ENCODE peak calls at places on chromosomes 16 and 17, in five cellular contexts. S is GM23338, U is A549, D is stomach, Y is brain microvascular endothelial cell. E is an unnamed sample.
A peak's percentile ranks its signal among the peaks of the same experiment; 100 is the strongest.

GRCh38 chr17:78687125-78687524 is 94.9 kb downstream of the CYTH1 start:
- DNase-seq in S (no peak), U (no peak), D (no peak), Y (no peak), E (no peak)

GRCh38 chr16:48865511-48865910 is 255.5 kb upstream of the N4BP1 start:
- DNase-seq in S (no peak), U (no peak), D (no peak), Y (no peak), E (no peak)

GRCh38 chr16:82658796-82659195 is 32.0 kb downstream of the CDH13 start:
- DNase-seq in S (no peak), U (no peak), D (no peak), Y (no peak), E (no peak)

GRCh38 chr16:89295915-89296314 is 78.4 kb downstream of the ZNF778 start:
- DNase-seq in S (no peak), U (no peak), D (no peak), Y (no peak), E (no peak)

GRCh38 chr16:4987580-4988374 is 29.6 kb downstream of the SEC14L5 start:
- DNase-seq in S (peak; percentile 80), U (peak; percentile 37), D (no peak), Y (no peak), E (no peak)

GRCh38 chr17:35889818-35890773 is 9.9 kb upstream of the CCL5 start:
- DNase-seq in S (peak; percentile 2), U (no peak), D (peak; percentile 39), Y (peak; percentile 68), E (no peak)

GRCh38 chr16:53945996-53946395 is 242.0 kb downstream of the FTO start:
- DNase-seq in S (peak; percentile 67), U (peak; percentile 6), D (no peak), Y (no peak), E (no peak)

GRCh38 chr17:1039119-1039507 is 42.2 kb downstream of the TIMM22 start:
- DNase-seq in S (no peak), U (no peak), D (no peak), Y (no peak), E (no peak)

GRCh38 chr17:38729886-38730525 is at the start of gene CISD3:
- DNase-seq in S (peak; percentile 90), U (peak; percentile 86), D (peak; percentile 91), Y (no peak), E (no peak)

GRCh38 chr16:25018972-25019617 is 3.9 kb upstream of the ARHGAP17 start:
- DNase-seq in S (no peak), U (no peak), D (no peak), Y (no peak), E (no peak)

GRCh38 chr16:89423709-89424260 is 66.6 kb downstream of the ANKRD11 start:
- DNase-seq in S (peak; percentile 52), U (no peak), D (no peak), Y (no peak), E (no peak)

GRCh38 chr17:2931426-2931825 is 132.0 kb downstream of the OR1D5 start:
- DNase-seq in S (peak; percentile 62), U (no peak), D (no peak), Y (no peak), E (no peak)

GRCh38 chr17:64497565-64498035 is 746 bp upstream of the POLG2 start:
- DNase-seq in S (no peak), U (no peak), D (no peak), Y (no peak), E (no peak)

GRCh38 chr17:62101519-62101918 is 36.4 kb upstream of the MED13 start:
- DNase-seq in S (no peak), U (no peak), D (no peak), Y (no peak), E (no peak)

GRCh38 chr16:4604401-4604800 is 10.3 kb downstream of the UBALD1 start:
- DNase-seq in S (no peak), U (no peak), D (no peak), Y (no peak), E (no peak)

GRCh38 chr17:76558210-76559095 is 18.6 kb downstream of the PRCD start:
- DNase-seq in S (no peak), U (no peak), D (no peak), Y (no peak), E (no peak)

GRCh38 chr16:84294196-84295142 is at the start of gene WFDC1:
- DNase-seq in S (peak; percentile 43), U (no peak), D (no peak), Y (no peak), E (no peak)

GRCh38 chr17:30091771-30092170 is 24.8 kb upstream of the NSRP1 start:
- DNase-seq in S (no peak), U (no peak), D (no peak), Y (peak; percentile 46), E (no peak)

GRCh38 chr16:88639231-88640038 is 1.1 kb downstream of the IL17C start:
- DNase-seq in S (peak; percentile 92), U (no peak), D (peak; percentile 76), Y (no peak), E (no peak)

GRCh38 chr16:86082400-86083030 is 183.6 kb downstream of the IRF8 start:
- DNase-seq in S (no peak), U (no peak), D (no peak), Y (no peak), E (no peak)

GRCh38 chr16:12162586-12162985 is 186.1 kb downstream of the SNX29 start:
- DNase-seq in S (no peak), U (no peak), D (no peak), Y (no peak), E (no peak)

GRCh38 chr16:53309457-53309856 is 124.8 kb upstream of the RBL2 start:
- DNase-seq in S (no peak), U (no peak), D (no peak), Y (no peak), E (no peak)

GRCh38 chr16:85656351-85657266 is 32.1 kb downstream of the GINS2 start:
- DNase-seq in S (no peak), U (no peak), D (no peak), Y (no peak), E (no peak)

GRCh38 chr17:17924131-17924856 is 47.9 kb downstream of the TOM1L2 start:
- DNase-seq in S (no peak), U (no peak), D (no peak), Y (peak; percentile 15), E (no peak)

GRCh38 chr17:38428150-38428642 is at the start of gene ARHGAP23:
- DNase-seq in S (peak; percentile 77), U (peak; percentile 60), D (peak; percentile 64), Y (no peak), E (no peak)

GRCh38 chr16:50311891-50312501 is 45.6 kb downstream of the ADCY7 start:
- DNase-seq in S (no peak), U (no peak), D (peak; percentile 22), Y (no peak), E (no peak)

GRCh38 chr16:84085774-84086173 is 31.0 kb downstream of the MBTPS1 start:
- DNase-seq in S (no peak), U (no peak), D (no peak), Y (no peak), E (no peak)

GRCh38 chr17:37519241-37519985 is 29.7 kb downstream of the DUSP14 start:
- DNase-seq in S (no peak), U (no peak), D (no peak), Y (no peak), E (no peak)

GRCh38 chr16:4511441-4512082 is 27.0 kb downstream of the CDIP1 start:
- DNase-seq in S (peak; percentile 89), U (peak; percentile 80), D (peak; percentile 73), Y (peak; percentile 36), E (no peak)

GRCh38 chr16:15775663-15776304 is 81.0 kb downstream of the MYH11 start:
- DNase-seq in S (no peak), U (no peak), D (no peak), Y (peak; percentile 4), E (no peak)

GRCh38 chr16:85129846-85130706 is 17.8 kb upstream of the CIBAR2 start:
- DNase-seq in S (no peak), U (no peak), D (no peak), Y (no peak), E (peak; percentile 85)

GRCh38 chr17:50822550-50822949 is 12.8 kb upstream of the WFIKKN2 start:
- DNase-seq in S (no peak), U (no peak), D (no peak), Y (no peak), E (no peak)
- TF ChIP-seq CTCF in S (no peak), U (no peak), D (no peak), Y (no peak), E (no peak)

GRCh38 chr17:31364012-31364411 is 27.5 kb upstream of the RAB11FIP4 start:
- DNase-seq in S (no peak), U (no peak), D (no peak), Y (no peak), E (no peak)
- H3K4me3 ChIP-seq in S (no peak overlapping the region), U (no peak overlapping the region), D (no peak overlapping the region), Y (no peak overlapping the region), E (no peak overlapping the region)

DNA sequence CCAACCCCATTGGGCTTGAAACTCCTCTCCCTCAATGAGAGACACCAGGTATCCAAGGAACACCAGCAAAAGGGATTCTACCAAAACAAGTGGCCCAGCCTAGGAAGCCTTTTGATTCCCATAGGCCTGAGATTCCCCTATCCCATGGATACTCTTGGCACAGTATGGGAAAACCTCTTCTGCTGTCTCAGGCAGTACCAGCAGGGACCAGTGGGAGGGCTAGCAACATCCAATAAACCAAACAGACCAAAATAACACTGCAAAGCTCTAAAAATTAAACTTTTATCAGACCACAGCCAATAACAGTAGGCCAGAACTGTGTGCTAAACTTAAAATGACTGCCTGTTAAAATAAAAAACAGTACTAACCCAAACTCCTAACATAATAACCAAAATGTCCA is 153.9 kb upstream of the CES5A start:
- DNase-seq in S (peak; percentile 40), U (no peak), D (no peak), Y (no peak), E (no peak)
- TF ChIP-seq CTCF in S (peak; percentile 23), U (no peak), D (no peak), Y (no peak), E (no peak)

DNA sequence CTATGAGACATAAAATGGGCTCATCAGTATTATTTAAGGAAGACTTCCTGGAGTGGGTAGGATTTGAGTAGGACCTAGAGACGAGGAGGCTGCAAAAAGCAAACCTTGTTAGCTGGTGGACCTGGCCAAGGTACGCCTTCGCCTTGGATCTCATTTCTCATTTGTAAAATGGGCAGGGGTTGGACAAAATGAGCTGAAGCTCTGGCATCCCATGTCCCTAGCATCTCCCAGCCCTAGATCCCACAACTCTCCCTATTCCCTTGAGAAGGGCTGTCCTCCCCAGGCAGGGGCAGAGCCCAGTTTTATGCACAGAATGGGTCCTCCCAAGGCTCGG is 306 bp upstream of the SPATA20 start:
- DNase-seq in S (no peak), U (no peak), D (no peak), Y (no peak), E (no peak)
- H3K4me3 ChIP-seq in S (peak overlapping the region; percentile 67), U (no peak overlapping the region), D (peak overlapping the region; percentile 60), Y (peak overlapping the region; percentile 66), E (peak overlapping the region; percentile 69)

GRCh38 chr17:49229805-49230600 is 584 bp downstream of the PHOSPHO1 start:
- DNase-seq in S (peak; percentile 40), U (no peak), D (no peak), Y (no peak), E (no peak)

GRCh38 chr17:49229076-49229804 is 1.3 kb downstream of the PHOSPHO1 start:
- DNase-seq in S (no peak), U (no peak), D (no peak), Y (no peak), E (no peak)

GRCh38 chr17:49226771-49227435 is 3.7 kb downstream of the PHOSPHO1 start:
- DNase-seq in S (no peak), U (no peak), D (no peak), Y (no peak), E (no peak)

GRCh38 chr17:49225554-49226236 is 4.9 kb downstream of the PHOSPHO1 start:
- DNase-seq in S (no peak), U (no peak), D (no peak), Y (no peak), E (no peak)

GRCh38 chr17:49227436-49228261 is 2.9 kb downstream of the PHOSPHO1 start:
- DNase-seq in S (peak; percentile 88), U (peak; percentile 95), D (peak; percentile 82), Y (peak; percentile 37), E (no peak)
- TF ChIP-seq CTCF in S (peak; percentile 80), U (peak; percentile 97), D (peak; percentile 80), Y (peak; percentile 90), E (peak; percentile 70)

E was measured in ascending aorta.